ENCODE peak calls at places on chromosomes 7 and 10, in ten cellular contexts. I, R, U, X, Q, A, N, F, G and E are unnamed samples.

GRCh38 chr7:112290065-112290464 is 83.6 kb downstream of the ZNF277 start:
- DNase-seq in I (no peak), R (no peak), U (peak), X (no peak), Q (no peak), A (no peak), N (no peak), F (peak), G (peak), E (no peak)

GRCh38 chr7:69786707-69787395 is 188.6 kb downstream of the AUTS2 start:
- DNase-seq in I (no peak), R (no peak), U (no peak), X (no peak), Q (no peak), A (no peak), N (no peak), F (no peak), G (no peak), E (no peak)

GRCh38 chr10:12214763-12215218 is 18.8 kb downstream of the CDC123 start:
- DNase-seq in I (peak), R (peak), U (peak), X (peak), Q (no peak), A (peak), N (peak), F (peak), G (peak), E (no peak)

GRCh38 chr10:29533696-29534285 is 101.0 kb downstream of the SVIL start:
- DNase-seq in I (no peak), R (no peak), U (no peak), X (peak), Q (no peak), A (peak), N (no peak), F (no peak), G (no peak), E (no peak)

GRCh38 chr7:111459757-111460280 is 102.5 kb downstream of the IMMP2L start:
- DNase-seq in I (no peak), R (no peak), U (no peak), X (no peak), Q (no peak), A (no peak), N (no peak), F (peak), G (no peak), E (no peak)

GRCh38 chr10:101014230-101014884 is 14.7 kb downstream of the LZTS2 start:
- DNase-seq in I (peak), R (peak), U (peak), X (peak), Q (peak), A (peak), N (no peak), F (peak), G (peak), E (no peak)

GRCh38 chr7:37216923-37217322 is 231.7 kb downstream of the ELMO1 start:
- DNase-seq in I (no peak), R (no peak), U (no peak), X (no peak), Q (no peak), A (no peak), N (no peak), F (no peak), G (no peak), E (no peak)

GRCh38 chr7:149422065-149422913 is 38.6 kb downstream of the ZNF777 start:
- DNase-seq in I (peak), R (peak), U (peak), X (peak), Q (peak), A (peak), N (peak), F (peak), G (peak), E (peak)

GRCh38 chr10:6781133-6781770 is 201.2 kb upstream of the PRKCQ start:
- DNase-seq in I (no peak), R (no peak), U (no peak), X (no peak), Q (no peak), A (no peak), N (no peak), F (no peak), G (peak), E (no peak)

GRCh38 chr10:95845411-95845810 is 62.4 kb upstream of the CC2D2B start:
- DNase-seq in I (no peak), R (no peak), U (no peak), X (no peak), Q (no peak), A (no peak), N (no peak), F (no peak), G (no peak), E (no peak)

GRCh38 chr10:69456880-69457693 is 5.8 kb downstream of the TSPAN15 start:
- DNase-seq in I (no peak), R (no peak), U (peak), X (no peak), Q (no peak), A (no peak), N (no peak), F (no peak), G (peak), E (no peak)

GRCh38 chr7:121032645-121033460 is 44.3 kb downstream of the CPED1 start:
- DNase-seq in I (no peak), R (no peak), U (peak), X (no peak), Q (no peak), A (no peak), N (no peak), F (no peak), G (peak), E (no peak)

GRCh38 chr7:36303202-36304098 is 86.2 kb upstream of the ANLN start:
- DNase-seq in I (peak), R (no peak), U (peak), X (peak), Q (no peak), A (peak), N (peak), F (peak), G (peak), E (peak)

GRCh38 chr10:85795460-85795859 is 571.1 kb downstream of the GRID1 start:
- DNase-seq in I (no peak), R (no peak), U (no peak), X (no peak), Q (no peak), A (no peak), N (no peak), F (no peak), G (no peak), E (no peak)

GRCh38 chr10:93088466-93088865 is 14.8 kb downstream of the CYP26A1 start:
- DNase-seq in I (no peak), R (no peak), U (no peak), X (no peak), Q (no peak), A (peak), N (no peak), F (no peak), G (no peak), E (no peak)

GRCh38 chr10:13987472-13987871 is 343.3 kb downstream of the FRMD4A start:
- DNase-seq in I (no peak), R (no peak), U (peak), X (no peak), Q (no peak), A (no peak), N (no peak), F (peak), G (peak), E (no peak)

GRCh38 chr10:86334515-86335085 is 32.0 kb downstream of the GRID1 start:
- DNase-seq in I (peak), R (no peak), U (no peak), X (peak), Q (peak), A (no peak), N (no peak), F (no peak), G (no peak), E (peak)

GRCh38 chr10:117987242-117987909 is 59.4 kb downstream of the RAB11FIP2 start:
- DNase-seq in I (no peak), R (no peak), U (peak), X (no peak), Q (no peak), A (no peak), N (no peak), F (no peak), G (no peak), E (no peak)

GRCh38 chr10:69972951-69973350 is 79.7 kb upstream of the MACROH2A2 start:
- DNase-seq in I (no peak), R (no peak), U (peak), X (no peak), Q (no peak), A (no peak), N (no peak), F (no peak), G (peak), E (no peak)

GRCh38 chr10:8420182-8420581 is 365.7 kb downstream of the GATA3 start:
- DNase-seq in I (no peak), R (no peak), U (no peak), X (no peak), Q (no peak), A (no peak), N (no peak), F (no peak), G (no peak), E (no peak)

GRCh38 chr7:45092931-45093235 is 4.1 kb upstream of the NACAD start:
- DNase-seq in I (no peak), R (no peak), U (no peak), X (no peak), Q (no peak), A (no peak), N (no peak), F (no peak), G (no peak), E (no peak)

GRCh38 chr7:22713463-22713862 is 13.5 kb upstream of the IL6 start:
- DNase-seq in I (peak), R (no peak), U (no peak), X (no peak), Q (no peak), A (no peak), N (no peak), F (no peak), G (no peak), E (no peak)

GRCh38 chr7:72435913-72436480 is 23.9 kb upstream of the CALN1 start:
- DNase-seq in I (no peak), R (no peak), U (no peak), X (no peak), Q (no peak), A (no peak), N (no peak), F (no peak), G (no peak), E (no peak)

GRCh38 chr7:148664319-148664718 is 34.4 kb upstream of the CUL1 start:
- DNase-seq in I (no peak), R (no peak), U (no peak), X (no peak), Q (no peak), A (no peak), N (no peak), F (peak), G (peak), E (no peak)

GRCh38 chr7:132520591-132520990 is 55.7 kb downstream of the PLXNA4 start:
- DNase-seq in I (no peak), R (no peak), U (no peak), X (no peak), Q (no peak), A (no peak), N (no peak), F (no peak), G (no peak), E (no peak)

GRCh38 chr7:157386979-157387800 is 50.4 kb downstream of the DNAJB6 start:
- DNase-seq in I (peak), R (peak), U (peak), X (peak), Q (peak), A (peak), N (peak), F (peak), G (peak), E (peak)

GRCh38 chr10:7202804-7203203 is 208.0 kb downstream of the SFMBT2 start:
- DNase-seq in I (no peak), R (no peak), U (no peak), X (no peak), Q (no peak), A (no peak), N (no peak), F (no peak), G (no peak), E (peak)

GRCh38 chr7:136166521-136166920 is 189.4 kb upstream of the MTPN start:
- DNase-seq in I (no peak), R (no peak), U (no peak), X (no peak), Q (no peak), A (no peak), N (no peak), F (no peak), G (peak), E (no peak)

GRCh38 chr10:59536151-59536550 is 173.5 kb downstream of the SLC16A9 start:
- DNase-seq in I (no peak), R (no peak), U (peak), X (no peak), Q (no peak), A (no peak), N (no peak), F (peak), G (peak), E (no peak)

GRCh38 chr7:15228891-15229290 is 326.3 kb upstream of the DGKB start:
- DNase-seq in I (no peak), R (no peak), U (no peak), X (no peak), Q (no peak), A (no peak), N (no peak), F (no peak), G (no peak), E (no peak)

GRCh38 chr10:35091994-35092393 is 1.9 kb upstream of the CUL2 start:
- DNase-seq in I (no peak), R (no peak), U (no peak), X (no peak), Q (no peak), A (no peak), N (no peak), F (no peak), G (no peak), E (no peak)

GRCh38 chr10:112650588-112651030 is 203.6 kb downstream of the VTI1A start:
- DNase-seq in I (no peak), R (no peak), U (peak), X (no peak), Q (no peak), A (no peak), N (peak), F (peak), G (peak), E (no peak)

GRCh38 chr7:96800824-96801223 is 91.2 kb upstream of the SEM1 start:
- DNase-seq in I (no peak), R (no peak), U (no peak), X (peak), Q (no peak), A (no peak), N (no peak), F (no peak), G (peak), E (peak)

GRCh38 chr7:28155964-28156363 is 24.6 kb downstream of the JAZF1 start:
- DNase-seq in I (no peak), R (no peak), U (peak), X (no peak), Q (no peak), A (no peak), N (no peak), F (peak), G (no peak), E (no peak)

GRCh38 chr10:58859541-58859940 is 316.9 kb upstream of the PHYHIPL start:
- DNase-seq in I (no peak), R (no peak), U (no peak), X (no peak), Q (no peak), A (no peak), N (no peak), F (no peak), G (peak), E (no peak)

GRCh38 chr7:20113423-20114027 is 103.7 kb downstream of the MACC1 start:
- DNase-seq in I (no peak), R (no peak), U (no peak), X (no peak), Q (no peak), A (no peak), N (no peak), F (no peak), G (no peak), E (no peak)

GRCh38 chr7:84384417-84384816 is 189.8 kb upstream of the SEMA3A start:
- DNase-seq in I (no peak), R (no peak), U (no peak), X (no peak), Q (no peak), A (no peak), N (no peak), F (no peak), G (no peak), E (no peak)